ENCODE peak calls at places on chromosomes 6 and 20, in six cellular contexts. A, M, F, P, E and J are unnamed samples. For H4K20me1, the result is how much of the 10 kb centered on the place peaks cover.

GRCh38 chr6:108565893-108566292 is 5.2 kb downstream of the FOXO3 start:
- DNase-seq in M (no peak), P (no peak), E (no peak), F (no peak), A (peak), J (peak)

GRCh38 chr6:74578339-74578738 is 627.5 kb downstream of the COL12A1 start:
- DNase-seq in A (no peak), E (no peak), M (no peak), P (no peak), F (no peak), J (no peak)

GRCh38 chr20:1373614-1374013 is 19.2 kb downstream of the FKBP1A start:
- DNase-seq in M (no peak), P (no peak), E (no peak), F (no peak), A (no peak), J (no peak)

GRCh38 chr6:12160350-12160749 is 129.8 kb upstream of the EDN1 start:
- DNase-seq in E (no peak), F (no peak), P (no peak), A (no peak), M (no peak), J (no peak)

GRCh38 chr20:16313917-16314316 is 259.3 kb downstream of the KIF16B start:
- DNase-seq in P (no peak), E (no peak), F (no peak), M (no peak), A (no peak), J (no peak)

GRCh38 chr6:31834367-31834703 is 6.8 kb downstream of the HSPA1B start:
- DNase-seq in F (peak), P (peak), E (peak), M (peak), A (peak), J (peak)

GRCh38 chr20:61719691-61720347 is 345.9 kb downstream of the TAF4 start:
- DNase-seq in A (no peak), M (peak), E (no peak), P (no peak), F (peak), J (no peak)

GRCh38 chr6:121666809-121667208 is 231.4 kb downstream of the GJA1 start:
- DNase-seq in E (peak), M (no peak), A (no peak), F (no peak), P (peak), J (no peak)

GRCh38 chr20:34680586-34680985 is 3.7 kb upstream of the PIGU start:
- DNase-seq in E (no peak), F (no peak), M (no peak), P (no peak), A (no peak), J (peak)

GRCh38 chr6:19836799-19837510 is at the start of gene ID4:
- DNase-seq in P (no peak), E (peak), A (no peak), F (peak), M (peak), J (no peak)

GRCh38 chr20:50826121-50826520 is 31.3 kb downstream of the BCAS4 start:
- DNase-seq in F (no peak), E (no peak), A (no peak), P (no peak), M (no peak), J (no peak)

GRCh38 chr6:168609026-168609685 is 168.2 kb downstream of the SMOC2 start:
- DNase-seq in M (no peak), P (no peak), A (no peak), E (no peak), F (no peak), J (no peak)

GRCh38 chr6:25788305-25788922 is 33.9 kb downstream of the SLC17A4 start:
- DNase-seq in F (peak), E (peak), A (peak), P (peak), M (peak), J (peak)

GRCh38 chr20:47951521-47951951 is 166.3 kb upstream of the SULF2 start:
- DNase-seq in M (no peak), P (no peak), A (no peak), E (no peak), F (no peak), J (no peak)

GRCh38 chr6:137764464-137764863 is 102.6 kb upstream of the TNFAIP3 start:
- DNase-seq in P (no peak), F (no peak), M (no peak), A (no peak), E (no peak), J (no peak)

GRCh38 chr6:166671434-166672061 is 44.5 kb upstream of the RPS6KA2 start:
- DNase-seq in F (no peak), M (no peak), A (peak), P (no peak), E (peak), J (peak)
- TF ChIP-seq EZH2phosphoT487 in F (no peak), M (no peak), A (no peak), P (no peak), E (no peak), J (no peak)

GRCh38 chr20:29085625-29086024 is 2171.8 kb upstream of the DEFB115 start:
- DNase-seq in P (no peak), F (no peak), M (no peak), A (peak), E (no peak), J (no peak)
- H4K20me1 ChIP-seq in P (under half), F (under half), M (under half), A (under half), E (under half), J (under half)

GRCh38 chr6:2921520-2922115 is 18.5 kb upstream of the SERPINB9 start:
- DNase-seq in M (no peak), F (peak), P (no peak), A (no peak), E (no peak), J (no peak)
- TF ChIP-seq EZH2phosphoT487 in M (no peak), F (no peak), P (no peak), A (no peak), E (no peak), J (no peak)

DNA sequence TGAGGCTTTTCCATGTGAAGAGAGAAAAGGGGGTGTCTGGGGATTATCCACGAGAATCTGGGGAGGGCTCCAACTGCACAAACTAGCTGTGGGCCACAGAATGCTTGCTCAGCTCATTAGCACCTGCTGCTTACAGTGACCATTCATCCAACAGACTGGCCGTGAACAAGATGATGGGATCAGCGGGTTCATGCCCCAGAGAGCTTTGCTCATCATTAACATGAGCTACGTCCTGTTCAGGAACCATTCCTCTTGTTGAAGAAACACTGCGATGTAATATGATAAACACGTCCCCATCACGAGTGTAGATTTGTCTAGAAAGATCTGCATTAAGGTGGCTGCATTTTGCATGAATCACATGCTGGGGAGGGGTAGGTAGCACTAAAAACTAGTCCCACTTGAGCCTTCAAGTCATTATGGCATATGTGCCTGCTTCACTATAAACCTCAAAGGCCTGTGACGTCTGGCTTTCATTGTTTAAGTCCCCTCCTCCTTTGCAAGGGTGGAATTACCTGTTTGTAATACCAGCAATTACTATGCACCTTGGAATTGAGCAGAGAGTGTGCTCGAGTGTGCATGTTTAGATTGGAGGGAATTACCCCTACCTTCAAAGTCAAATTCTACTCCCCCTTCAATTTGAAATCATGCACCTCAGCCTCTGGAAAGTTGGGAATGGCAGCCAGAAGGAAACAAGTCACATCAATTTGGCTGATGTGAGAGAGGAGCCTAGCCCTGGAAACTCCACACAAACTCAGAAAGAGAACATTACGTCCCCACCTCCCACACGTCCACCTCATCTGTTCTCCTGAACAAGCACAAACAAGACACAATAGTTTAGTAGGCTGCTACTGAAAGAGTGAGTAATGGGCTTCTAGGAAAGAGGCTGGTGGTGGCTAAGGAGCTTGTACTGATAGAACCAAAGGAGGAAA is 3.7 kb downstream of the PLAGL2 start:
- DNase-seq in P (no peak), E (peak), M (no peak), A (no peak), F (no peak), J (no peak)
- H4K20me1 ChIP-seq in P (under half), E (under half), M (half or more), A (under half), F (half or more), J (under half)

GRCh38 chr20:33262658-33263065 is 20.4 kb upstream of the BPIFB1 start:
- DNase-seq in F (peak), E (peak), A (no peak), M (peak), P (peak), J (peak)
- TF ChIP-seq EZH2phosphoT487 in F (no peak), E (no peak), A (no peak), M (no peak), P (no peak), J (no peak)

GRCh38 chr6:43784049-43784855 is 14.2 kb downstream of the VEGFA start:
- DNase-seq in M (no peak), F (no peak), A (no peak), P (no peak), E (no peak), J (no peak)
- H4K20me1 ChIP-seq in M (under half), F (under half), A (under half), P (under half), E (half or more), J (under half)

GRCh38 chr20:37853823-37854375 is 49.0 kb upstream of the VSTM2L start:
- DNase-seq in A (no peak), F (no peak), P (no peak), M (no peak), E (no peak), J (no peak)
- TF ChIP-seq EZH2phosphoT487 in A (no peak), F (no peak), P (no peak), M (no peak), E (no peak), J (no peak)

GRCh38 chr6:160060920-160061447 is 60.6 kb upstream of the SLC22A1 start:
- DNase-seq in P (no peak), F (no peak), M (no peak), E (no peak), A (no peak), J (no peak)

GRCh38 chr6:160067564-160067963 is 54.1 kb upstream of the SLC22A1 start:
- DNase-seq in E (no peak), A (no peak), M (no peak), P (no peak), F (no peak), J (peak)

GRCh38 chr6:160065200-160065599 is 56.4 kb upstream of the SLC22A1 start:
- DNase-seq in M (no peak), E (no peak), P (no peak), A (no peak), F (no peak), J (no peak)

GRCh38 chr6:160060221-160060620 is 61.4 kb upstream of the SLC22A1 start:
- DNase-seq in E (no peak), F (no peak), A (no peak), P (no peak), M (no peak), J (no peak)

DNA sequence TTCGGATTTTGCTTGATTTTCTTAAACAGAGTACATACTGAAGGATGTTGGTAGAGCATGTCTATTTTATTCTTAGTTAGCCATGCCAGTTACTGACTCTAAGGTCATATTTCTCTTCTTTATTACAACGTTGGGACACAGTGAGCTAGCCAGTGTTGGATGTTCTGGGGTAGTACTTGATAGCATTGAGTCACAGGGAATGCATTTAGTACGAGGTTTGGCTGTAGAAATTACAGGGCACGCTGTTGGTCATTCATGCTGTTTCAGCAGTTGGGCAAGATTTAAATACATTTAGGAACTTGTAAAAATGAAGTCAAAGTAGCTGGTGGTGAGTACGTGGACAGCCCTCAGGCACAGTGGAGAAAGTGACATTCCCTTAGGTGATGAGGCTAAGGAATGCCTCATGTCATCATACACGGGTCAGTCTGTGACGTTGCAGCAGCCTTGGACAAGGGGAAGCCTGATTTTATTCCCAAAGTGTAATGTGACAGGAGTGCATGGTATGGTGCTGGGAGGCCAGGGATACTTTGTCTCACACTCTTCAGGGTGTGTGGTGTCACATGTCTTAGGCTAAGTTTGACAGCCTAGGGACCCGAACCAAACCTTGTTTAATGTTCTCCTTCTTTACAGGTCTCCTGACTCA is 57.7 kb upstream of the SLC22A1 start:
- DNase-seq in P (no peak), A (no peak), M (no peak), F (no peak), E (no peak), J (no peak)
- H4K20me1 ChIP-seq in P (under half), A (under half), M (under half), F (under half), E (under half), J (under half)

DNA sequence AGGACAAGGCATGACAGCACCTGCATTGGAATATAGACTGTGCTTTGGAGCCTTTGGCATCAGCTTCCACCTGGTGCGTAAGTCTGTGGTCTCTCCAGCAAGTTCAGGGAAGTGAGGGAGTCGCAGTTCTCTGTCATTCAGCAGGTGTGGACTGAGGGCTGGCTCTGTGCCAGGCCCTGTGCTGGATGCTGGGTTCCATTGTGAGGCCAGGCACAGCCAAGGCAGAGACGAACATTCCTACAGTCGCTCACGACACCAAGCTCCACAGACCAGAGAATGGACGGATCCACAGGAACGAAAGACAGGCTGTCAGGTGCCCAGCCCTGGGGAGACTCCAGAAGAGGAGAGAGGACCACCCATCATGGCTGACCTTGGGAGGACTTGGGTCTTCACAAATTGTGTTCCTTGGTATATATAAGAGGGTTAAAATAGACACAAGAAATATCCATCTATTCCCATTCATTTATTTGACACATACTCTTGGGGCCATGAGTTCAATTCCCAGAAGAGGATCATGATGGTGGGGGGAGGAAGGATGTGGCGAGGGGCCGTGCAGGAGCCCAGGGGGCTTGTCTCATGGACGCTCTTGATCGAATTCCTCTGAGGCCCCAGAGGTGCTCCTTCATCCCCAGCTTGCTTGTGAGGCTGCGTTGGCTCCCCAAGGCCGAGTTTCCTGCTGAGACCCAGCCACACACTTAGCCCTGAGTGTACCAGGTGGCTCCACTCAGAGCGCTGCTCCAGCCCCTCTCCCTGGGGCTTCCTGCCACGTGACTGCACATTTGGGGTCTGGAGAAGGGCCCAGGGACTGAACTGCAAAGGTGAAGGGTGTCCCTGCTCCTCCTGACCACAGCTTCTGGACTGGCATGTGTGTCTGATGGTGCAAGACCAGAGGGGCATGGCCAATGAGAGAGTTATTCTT is 3.5 kb upstream of the ZNF831 start:
- DNase-seq in F (no peak), P (no peak), E (no peak), A (no peak), M (no peak), J (peak)
- TF ChIP-seq EZH2phosphoT487 in F (no peak), P (no peak), E (no peak), A (no peak), M (no peak), J (no peak)